ENCODE peak calls at places on chromosomes 12 and 14, in six cellular contexts. One of them, this sample, is unnamed.

GRCh38 chr12:98498635-98499034 is 16.8 kb upstream of the TMPO start:
- DNase-seq in OCI-LY7: no peak
- DNase-seq in upper lobe of right lung: no peak
- DNase-seq in aorta: no peak
- DNase-seq in right cardiac atrium: no peak
- DNase-seq in HFF-Myc: no peak
- DNase-seq in this sample: no peak

GRCh38 chr12:94560416-94561221 is 89.7 kb downstream of the TMCC3 start:
- DNase-seq in OCI-LY7: peak
- DNase-seq in upper lobe of right lung: no peak
- DNase-seq in aorta: no peak
- DNase-seq in right cardiac atrium: no peak
- DNase-seq in HFF-Myc: no peak
- DNase-seq in this sample: no peak

GRCh38 chr14:87888136-87888999 is 104.6 kb downstream of the GALC start:
- DNase-seq in OCI-LY7: peak
- DNase-seq in upper lobe of right lung: no peak
- DNase-seq in aorta: no peak
- DNase-seq in right cardiac atrium: peak
- DNase-seq in HFF-Myc: peak
- DNase-seq in this sample: peak

GRCh38 chr14:34111933-34112332 is 161.1 kb upstream of the EGLN3 start:
- DNase-seq in OCI-LY7: no peak
- DNase-seq in upper lobe of right lung: no peak
- DNase-seq in aorta: no peak
- DNase-seq in right cardiac atrium: no peak
- DNase-seq in HFF-Myc: no peak
- DNase-seq in this sample: no peak

GRCh38 chr12:93634416-93634815 is 42.8 kb upstream of the CRADD start:
- DNase-seq in OCI-LY7: no peak
- DNase-seq in upper lobe of right lung: no peak
- DNase-seq in aorta: no peak
- DNase-seq in right cardiac atrium: no peak
- DNase-seq in HFF-Myc: no peak
- DNase-seq in this sample: no peak

GRCh38 chr12:92107621-92108131 is 38.0 kb downstream of the BTG1 start:
- DNase-seq in OCI-LY7: no peak
- DNase-seq in upper lobe of right lung: no peak
- DNase-seq in aorta: no peak
- DNase-seq in right cardiac atrium: no peak
- DNase-seq in HFF-Myc: peak
- DNase-seq in this sample: no peak

GRCh38 chr14:21072102-21072501 is 2.0 kb downstream of the ARHGEF40 start:
- DNase-seq in OCI-LY7: no peak
- DNase-seq in upper lobe of right lung: no peak
- DNase-seq in aorta: no peak
- DNase-seq in right cardiac atrium: no peak
- DNase-seq in HFF-Myc: no peak
- DNase-seq in this sample: no peak

GRCh38 chr12:12835378-12836145 is 22.4 kb downstream of the DDX47 start:
- DNase-seq in OCI-LY7: no peak
- DNase-seq in upper lobe of right lung: no peak
- DNase-seq in aorta: no peak
- DNase-seq in right cardiac atrium: no peak
- DNase-seq in HFF-Myc: no peak
- DNase-seq in this sample: no peak

GRCh38 chr14:23442721-23443356 is 7.4 kb upstream of the MYH7 start:
- DNase-seq in OCI-LY7: no peak
- DNase-seq in upper lobe of right lung: no peak
- DNase-seq in aorta: no peak
- DNase-seq in right cardiac atrium: peak
- DNase-seq in HFF-Myc: no peak
- DNase-seq in this sample: no peak

GRCh38 chr12:118060301-118061010 is 523 bp downstream of the WSB2 start:
- DNase-seq in OCI-LY7: no peak
- DNase-seq in upper lobe of right lung: peak
- DNase-seq in aorta: peak
- DNase-seq in right cardiac atrium: peak
- DNase-seq in HFF-Myc: no peak
- DNase-seq in this sample: no peak

GRCh38 chr12:20510811-20511210 is 142.5 kb downstream of the PDE3A start:
- DNase-seq in OCI-LY7: no peak
- DNase-seq in upper lobe of right lung: no peak
- DNase-seq in aorta: no peak
- DNase-seq in right cardiac atrium: no peak
- DNase-seq in HFF-Myc: no peak
- DNase-seq in this sample: no peak

GRCh38 chr12:131825146-131825892 is 2.9 kb upstream of the MMP17 start:
- DNase-seq in OCI-LY7: no peak
- DNase-seq in upper lobe of right lung: peak
- DNase-seq in aorta: no peak
- DNase-seq in right cardiac atrium: peak
- DNase-seq in HFF-Myc: no peak
- DNase-seq in this sample: no peak

GRCh38 chr12:32471601-32472001 is 72.2 kb downstream of the FGD4 start:
- DNase-seq in OCI-LY7: no peak
- DNase-seq in upper lobe of right lung: no peak
- DNase-seq in aorta: no peak
- DNase-seq in right cardiac atrium: no peak
- DNase-seq in HFF-Myc: no peak
- DNase-seq in this sample: no peak

GRCh38 chr12:46071769-46072624 is 81.6 kb upstream of the SCAF11 start:
- DNase-seq in OCI-LY7: peak
- DNase-seq in upper lobe of right lung: peak
- DNase-seq in aorta: peak
- DNase-seq in right cardiac atrium: peak
- DNase-seq in HFF-Myc: peak
- DNase-seq in this sample: peak

GRCh38 chr12:642633-643477 is 20.4 kb downstream of the NINJ2 start:
- DNase-seq in OCI-LY7: peak
- DNase-seq in upper lobe of right lung: peak
- DNase-seq in aorta: peak
- DNase-seq in right cardiac atrium: peak
- DNase-seq in HFF-Myc: no peak
- DNase-seq in this sample: peak

GRCh38 chr14:69658664-69659261 is 47.4 kb downstream of the SUSD6 start:
- DNase-seq in OCI-LY7: no peak
- DNase-seq in upper lobe of right lung: no peak
- DNase-seq in aorta: no peak
- DNase-seq in right cardiac atrium: no peak
- DNase-seq in HFF-Myc: no peak
- DNase-seq in this sample: no peak

GRCh38 chr12:92503029-92503931 is 199.5 kb upstream of the PLEKHG7 start:
- DNase-seq in OCI-LY7: peak
- DNase-seq in upper lobe of right lung: no peak
- DNase-seq in aorta: no peak
- DNase-seq in right cardiac atrium: peak
- DNase-seq in HFF-Myc: no peak
- DNase-seq in this sample: no peak

GRCh38 chr12:107537464-107538119 is 148.0 kb upstream of the PWP1 start:
- DNase-seq in OCI-LY7: no peak
- DNase-seq in upper lobe of right lung: no peak
- DNase-seq in aorta: no peak
- DNase-seq in right cardiac atrium: no peak
- DNase-seq in HFF-Myc: no peak
- DNase-seq in this sample: no peak

GRCh38 chr12:3117144-3117581 is 40.0 kb downstream of the TSPAN9 start:
- DNase-seq in OCI-LY7: no peak
- DNase-seq in upper lobe of right lung: no peak
- DNase-seq in aorta: no peak
- DNase-seq in right cardiac atrium: no peak
- DNase-seq in HFF-Myc: no peak
- DNase-seq in this sample: no peak

GRCh38 chr14:102530828-102531478 is 21.4 kb upstream of the ANKRD9 start:
- DNase-seq in OCI-LY7: peak
- DNase-seq in upper lobe of right lung: no peak
- DNase-seq in aorta: no peak
- DNase-seq in right cardiac atrium: no peak
- DNase-seq in HFF-Myc: no peak
- DNase-seq in this sample: peak

GRCh38 chr12:124527861-124528561 is 39.4 kb downstream of the NCOR2 start:
- DNase-seq in OCI-LY7: no peak
- DNase-seq in upper lobe of right lung: no peak
- DNase-seq in aorta: peak
- DNase-seq in right cardiac atrium: no peak
- DNase-seq in HFF-Myc: no peak
- DNase-seq in this sample: no peak

GRCh38 chr12:5220835-5221234 is 177.2 kb downstream of the KCNA5 start:
- DNase-seq in OCI-LY7: no peak
- DNase-seq in upper lobe of right lung: no peak
- DNase-seq in aorta: no peak
- DNase-seq in right cardiac atrium: no peak
- DNase-seq in HFF-Myc: no peak
- DNase-seq in this sample: peak

GRCh38 chr12:70692681-70693288 is 55.6 kb upstream of the PTPRB start:
- DNase-seq in OCI-LY7: peak
- DNase-seq in upper lobe of right lung: no peak
- DNase-seq in aorta: no peak
- DNase-seq in right cardiac atrium: no peak
- DNase-seq in HFF-Myc: no peak
- DNase-seq in this sample: no peak

GRCh38 chr14:68784298-68784910 is 8.5 kb downstream of the ZFP36L1 start:
- DNase-seq in OCI-LY7: no peak
- DNase-seq in upper lobe of right lung: peak
- DNase-seq in aorta: no peak
- DNase-seq in right cardiac atrium: peak
- DNase-seq in HFF-Myc: no peak
- DNase-seq in this sample: no peak

GRCh38 chr12:613996-614726 is 49.1 kb downstream of the NINJ2 start:
- DNase-seq in OCI-LY7: peak
- DNase-seq in upper lobe of right lung: no peak
- DNase-seq in aorta: no peak
- DNase-seq in right cardiac atrium: no peak
- DNase-seq in HFF-Myc: no peak
- DNase-seq in this sample: peak

GRCh38 chr14:64707661-64708060 is 3.4 kb downstream of the PLEKHG3 start:
- DNase-seq in OCI-LY7: no peak
- DNase-seq in upper lobe of right lung: no peak
- DNase-seq in aorta: peak
- DNase-seq in right cardiac atrium: no peak
- DNase-seq in HFF-Myc: no peak
- DNase-seq in this sample: no peak

GRCh38 chr12:6684609-6685008 is 4.6 kb downstream of the ZNF384 start:
- DNase-seq in OCI-LY7: peak
- DNase-seq in upper lobe of right lung: no peak
- DNase-seq in aorta: no peak
- DNase-seq in right cardiac atrium: no peak
- DNase-seq in HFF-Myc: no peak
- DNase-seq in this sample: peak
- H3K4me3 ChIP-seq in OCI-LY7: no peak
- H3K4me3 ChIP-seq in upper lobe of right lung: no peak
- H3K4me3 ChIP-seq in aorta: no peak
- H3K4me3 ChIP-seq in right cardiac atrium: no peak
- H3K4me3 ChIP-seq in HFF-Myc: no peak
- H3K4me3 ChIP-seq in this sample: no peak

GRCh38 chr12:55719371-55719770 is 822 bp upstream of the RDH5 start:
- DNase-seq in OCI-LY7: no peak
- DNase-seq in upper lobe of right lung: no peak
- DNase-seq in aorta: peak
- DNase-seq in right cardiac atrium: no peak
- DNase-seq in HFF-Myc: no peak
- DNase-seq in this sample: no peak

GRCh38 chr12:55717397-55718007 is 1.7 kb downstream of the BLOC1S1 start:
- DNase-seq in OCI-LY7: no peak
- DNase-seq in upper lobe of right lung: no peak
- DNase-seq in aorta: peak
- DNase-seq in right cardiac atrium: peak
- DNase-seq in HFF-Myc: no peak
- DNase-seq in this sample: no peak

GRCh38 chr12:55716582-55717396 is 943 bp downstream of the BLOC1S1 start:
- DNase-seq in OCI-LY7: no peak
- DNase-seq in upper lobe of right lung: no peak
- DNase-seq in aorta: peak
- DNase-seq in right cardiac atrium: peak
- DNase-seq in HFF-Myc: no peak
- DNase-seq in this sample: no peak

GRCh38 chr12:55718650-55719275 is 1.4 kb upstream of the RDH5 start:
- DNase-seq in OCI-LY7: no peak
- DNase-seq in upper lobe of right lung: no peak
- DNase-seq in aorta: peak
- DNase-seq in right cardiac atrium: no peak
- DNase-seq in HFF-Myc: no peak
- DNase-seq in this sample: no peak

DNA sequence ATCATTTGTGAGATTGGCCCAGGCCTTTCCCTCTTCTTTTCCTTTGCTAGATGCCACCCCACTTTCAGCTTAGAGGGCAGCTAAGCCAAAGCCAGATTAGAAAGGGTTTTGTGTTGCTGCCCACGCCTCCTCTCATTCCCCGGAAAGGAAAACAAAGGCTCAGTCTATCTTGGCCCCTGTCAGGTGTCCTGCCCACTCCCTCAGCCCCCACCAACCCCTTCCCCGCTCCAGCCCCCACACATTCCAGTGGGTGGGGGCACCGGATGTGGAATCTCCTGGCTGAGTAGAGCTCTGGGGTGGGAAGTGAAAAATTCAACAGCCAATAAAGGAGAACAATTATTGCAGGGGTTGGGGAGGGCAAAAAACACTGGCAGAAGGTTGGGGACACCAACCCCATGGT is 2.2 kb upstream of the RDH5 start:
- DNase-seq in OCI-LY7: no peak
- DNase-seq in upper lobe of right lung: no peak
- DNase-seq in aorta: peak
- DNase-seq in right cardiac atrium: no peak
- DNase-seq in HFF-Myc: no peak
- DNase-seq in this sample: no peak
- H3K4me3 ChIP-seq in OCI-LY7: peak
- H3K4me3 ChIP-seq in upper lobe of right lung: no peak
- H3K4me3 ChIP-seq in aorta: no peak
- H3K4me3 ChIP-seq in right cardiac atrium: no peak
- H3K4me3 ChIP-seq in HFF-Myc: peak
- H3K4me3 ChIP-seq in this sample: no peak

DNA sequence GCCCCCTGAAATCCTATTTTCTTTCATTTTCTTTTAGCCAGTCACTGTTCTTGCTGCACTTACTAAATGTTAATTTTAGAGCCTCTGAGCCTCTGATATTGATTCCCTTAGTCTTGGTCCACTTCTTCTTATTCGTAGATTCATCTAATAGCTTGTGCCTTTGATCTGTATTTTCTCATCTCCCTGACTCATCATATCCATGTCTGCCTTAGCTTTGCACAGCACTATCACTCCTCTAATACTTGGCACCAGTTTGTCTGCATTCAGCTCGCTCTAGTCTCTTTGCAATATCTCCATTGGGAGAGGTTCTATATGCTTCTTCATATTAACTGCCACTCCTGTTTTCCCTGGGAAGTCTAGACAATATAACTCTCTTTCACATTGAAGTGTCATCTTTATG is 68.5 kb upstream of the CSRP2 start:
- DNase-seq in OCI-LY7: no peak
- DNase-seq in upper lobe of right lung: no peak
- DNase-seq in aorta: no peak
- DNase-seq in right cardiac atrium: no peak
- DNase-seq in HFF-Myc: no peak
- DNase-seq in this sample: no peak
- H3K4me3 ChIP-seq in OCI-LY7: no peak
- H3K4me3 ChIP-seq in upper lobe of right lung: no peak
- H3K4me3 ChIP-seq in aorta: no peak
- H3K4me3 ChIP-seq in right cardiac atrium: no peak
- H3K4me3 ChIP-seq in HFF-Myc: no peak
- H3K4me3 ChIP-seq in this sample: no peak

GRCh38 chr12:56223571-56224101 is 506 bp upstream of the NABP2 start:
- DNase-seq in OCI-LY7: no peak
- DNase-seq in upper lobe of right lung: no peak
- DNase-seq in aorta: no peak
- DNase-seq in right cardiac atrium: no peak
- DNase-seq in HFF-Myc: no peak
- DNase-seq in this sample: no peak
- H3K4me3 ChIP-seq in OCI-LY7: peak
- H3K4me3 ChIP-seq in upper lobe of right lung: peak
- H3K4me3 ChIP-seq in aorta: no peak
- H3K4me3 ChIP-seq in right cardiac atrium: peak
- H3K4me3 ChIP-seq in HFF-Myc: peak
- H3K4me3 ChIP-seq in this sample: peak

This sample was measured in Jurkat, Clone E6-1.